ENCODE peak calls at places on chromosomes 4 and X, in nine cellular contexts. Q, I, Y, T, V, N, A, X and U are unnamed samples. For H3K4me1, the result is how much of the 10 kb centered on the place peaks cover.

GRCh38 chr4:55296076-55296475 is 50.0 kb upstream of the SRD5A3 start:
- DNase-seq in Q (no peak), I (no peak), Y (no peak), T (no peak), V (no peak), N (no peak), A (no peak), X (no peak), U (no peak)

GRCh38 chrX:132636080-132636479 is 147.2 kb upstream of the MBNL3 start:
- DNase-seq in Q (no peak), I (no peak), Y (no peak), T (no peak), V (no peak), N (no peak), A (no peak), X (no peak), U (no peak)

GRCh38 chrX:22527302-22527701 is 254.6 kb downstream of the CBLL2 start:
- DNase-seq in Q (no peak), I (no peak), Y (no peak), T (no peak), V (no peak), N (no peak), A (no peak), X (no peak), U (no peak)

GRCh38 chrX:111568356-111568755 is 56.9 kb downstream of the SERTM2 start:
- DNase-seq in Q (no peak), I (no peak), Y (peak), T (no peak), V (peak), N (no peak), A (no peak), X (peak), U (no peak)

GRCh38 chr4:12723849-12724447 is 760.2 kb downstream of the RAB28 start:
- DNase-seq in Q (no peak), I (no peak), Y (no peak), T (no peak), V (peak), N (no peak), A (no peak), X (no peak), U (no peak)

GRCh38 chr4:149709640-149710039 is 106.0 kb downstream of the IQCM start:
- DNase-seq in Q (no peak), I (no peak), Y (peak), T (no peak), V (no peak), N (no peak), A (no peak), X (no peak), U (no peak)

GRCh38 chr4:15262396-15262795 is 165.4 kb upstream of the C1QTNF7 start:
- DNase-seq in Q (no peak), I (no peak), Y (no peak), T (no peak), V (no peak), N (no peak), A (no peak), X (no peak), U (no peak)

GRCh38 chr4:33649015-33649414 is 2595.3 kb downstream of the ARAP2 start:
- DNase-seq in Q (no peak), I (no peak), Y (peak), T (no peak), V (no peak), N (no peak), A (no peak), X (no peak), U (no peak)

GRCh38 chrX:57445046-57445445 is 146.8 kb upstream of the ZXDB start:
- DNase-seq in Q (no peak), I (no peak), Y (no peak), T (no peak), V (no peak), N (no peak), A (no peak), X (no peak), U (no peak)

GRCh38 chr4:94714761-94715160 is 43.0 kb upstream of the BMPR1B start:
- DNase-seq in Q (no peak), I (no peak), Y (peak), T (no peak), V (no peak), N (no peak), A (no peak), X (no peak), U (no peak)

GRCh38 chr4:159564615-159565014 is 461.7 kb downstream of the RAPGEF2 start:
- DNase-seq in Q (no peak), I (no peak), Y (no peak), T (no peak), V (no peak), N (no peak), A (no peak), X (peak), U (no peak)

GRCh38 chrX:136954930-136955329 is 74.4 kb upstream of the RBMX start:
- DNase-seq in Q (no peak), I (no peak), Y (peak), T (no peak), V (no peak), N (no peak), A (no peak), X (no peak), U (no peak)

GRCh38 chrX:10615931-10616780 is 4.2 kb downstream of the MID1 start:
- DNase-seq in Q (no peak), I (no peak), Y (peak), T (no peak), V (peak), N (peak), A (peak), X (peak), U (no peak)

GRCh38 chr4:147968641-147969040 is 236.8 kb downstream of the ARHGAP10 start:
- DNase-seq in Q (no peak), I (no peak), Y (peak), T (no peak), V (no peak), N (no peak), A (no peak), X (no peak), U (no peak)

GRCh38 chr4:5751073-5751917 is 40.3 kb downstream of the EVC start:
- DNase-seq in Q (no peak), I (no peak), Y (peak), T (no peak), V (peak), N (no peak), A (no peak), X (no peak), U (no peak)

GRCh38 chr4:107989537-107990386 is at the start of gene HADH:
- DNase-seq in Q (peak), I (peak), Y (peak), T (peak), V (peak), N (peak), A (peak), X (peak), U (peak)

GRCh38 chrX:40146471-40147398 is 49.0 kb upstream of the BCOR start:
- DNase-seq in Q (peak), I (no peak), Y (peak), T (no peak), V (peak), N (no peak), A (peak), X (peak), U (no peak)
- H3K27ac ChIP-seq in Q (no peak), I (no peak), Y (no peak), T (no peak), V (no peak), N (peak), A (no peak), X (peak), U (no peak)

GRCh38 chrX:95346854-95347253 is 1337.8 kb upstream of the DIAPH2 start:
- DNase-seq in Q (no peak), I (no peak), Y (peak), T (no peak), V (no peak), N (no peak), A (no peak), X (no peak), U (no peak)
- TF ChIP-seq CTCF in Q (no peak), I (no peak), Y (peak), T (no peak), V (peak), N (no peak), A (no peak), X (no peak), U (no peak)

DNA sequence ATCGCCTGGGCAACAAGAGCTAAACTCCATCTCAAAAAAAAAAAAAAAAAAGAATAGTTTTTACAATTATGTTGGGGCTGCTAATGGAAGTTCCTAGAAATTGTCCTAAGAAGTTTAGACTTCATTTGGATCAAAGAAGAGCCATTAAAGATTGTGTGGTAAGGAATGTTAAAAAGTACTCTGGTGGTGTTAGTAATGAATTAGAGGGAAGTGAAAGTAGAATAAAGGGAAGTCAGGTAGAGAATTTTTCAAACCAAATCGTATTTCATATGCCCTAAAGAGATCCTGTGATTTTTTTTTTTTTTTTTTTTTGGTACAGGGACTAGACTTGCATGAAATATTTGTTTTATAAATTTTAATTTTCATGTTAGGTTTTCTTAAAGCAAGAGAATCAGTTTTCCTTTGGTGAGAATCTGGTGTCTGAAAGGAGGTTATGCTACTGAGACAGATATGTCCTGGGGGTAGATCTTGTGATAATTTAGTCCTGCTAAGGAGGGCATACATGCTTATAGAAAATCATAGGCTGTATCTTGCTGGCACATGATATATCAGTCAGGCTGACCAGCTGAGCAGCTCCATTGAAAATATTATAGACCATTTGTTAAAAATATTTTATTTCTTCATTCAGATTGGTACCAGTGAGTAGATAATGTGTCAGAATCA is 10.7 kb downstream of the SEC24B start:
- DNase-seq in Q (no peak), I (no peak), Y (no peak), T (no peak), V (no peak), N (no peak), A (no peak), X (no peak), U (no peak)
- H3K4me1 ChIP-seq in Q (under half), I (under half), Y (under half), T (under half), V (under half), N (under half), A (under half), X (under half), U (under half)

DNA sequence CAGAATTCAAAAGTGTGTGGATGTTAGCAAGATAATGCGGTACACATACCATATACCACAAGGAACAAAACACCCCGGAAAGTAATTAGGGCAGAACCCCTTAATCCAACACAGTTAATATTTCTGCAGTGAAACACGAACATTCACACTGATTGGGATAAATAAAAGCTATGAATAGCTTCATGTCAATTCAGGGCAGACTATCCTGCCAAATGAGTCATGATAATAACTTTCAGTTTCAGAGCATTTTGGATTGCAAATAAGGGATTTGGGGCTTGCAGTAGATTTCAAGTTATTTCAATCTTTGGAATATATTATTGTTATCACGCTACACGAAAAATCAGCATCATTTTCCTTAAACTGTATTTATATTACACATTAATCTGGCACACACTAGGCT is 24.3 kb downstream of the IRF2 start:
- DNase-seq in Q (no peak), I (no peak), Y (peak), T (no peak), V (no peak), N (no peak), A (no peak), X (no peak), U (no peak)
- H3K27ac ChIP-seq in Q (no peak), I (no peak), Y (peak), T (no peak), V (no peak), N (peak), A (peak), X (peak), U (peak)

GRCh38 chr4:141609243-141609642 is 27.1 kb upstream of the IL15 start:
- DNase-seq in Q (no peak), I (no peak), Y (no peak), T (no peak), V (no peak), N (no peak), A (no peak), X (peak), U (peak)
- TF ChIP-seq CTCF in Q (no peak), I (no peak), Y (no peak), T (no peak), V (no peak), N (no peak), A (no peak), X (no peak), U (no peak)

GRCh38 chr4:112168719-112169500 is 23.7 kb downstream of the FAM241A start:
- DNase-seq in Q (no peak), I (no peak), Y (no peak), T (no peak), V (no peak), N (no peak), A (no peak), X (no peak), U (no peak)
- H3K4me1 ChIP-seq in Q (under half), I (under half), Y (under half), T (under half), V (under half), N (under half), A (under half), X (under half), U (under half)

DNA sequence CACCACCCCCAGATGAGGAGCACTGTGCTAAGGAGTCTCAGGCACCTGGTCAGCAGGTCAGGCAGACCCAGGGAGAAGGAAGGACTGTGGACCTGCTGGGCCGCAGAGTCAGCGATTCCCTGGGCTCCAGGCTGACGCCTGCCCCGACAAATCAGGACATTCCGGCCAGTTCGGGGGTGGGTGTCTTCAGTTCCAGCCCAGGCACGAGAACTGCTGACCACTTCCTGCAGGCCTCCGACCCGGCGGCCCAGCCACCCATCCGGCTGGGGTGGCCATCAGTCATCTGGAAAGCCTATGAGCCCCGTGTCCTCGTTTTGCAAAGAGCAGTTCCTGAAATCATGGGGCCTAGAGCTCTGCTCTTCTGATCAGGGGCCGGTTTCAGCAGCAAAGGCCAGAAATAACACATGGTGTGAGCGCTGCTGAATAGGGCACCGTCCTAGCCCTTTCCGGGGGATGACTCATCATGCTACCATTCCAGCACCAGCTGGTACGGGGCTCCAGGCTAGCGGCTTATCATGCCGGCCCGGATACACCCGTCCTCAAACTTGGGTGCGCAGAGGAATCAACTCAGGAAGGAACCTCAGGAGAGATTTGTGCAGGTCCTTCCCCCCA is 7.8 kb upstream of the SH3TC1 start:
- DNase-seq in Q (no peak), I (no peak), Y (peak), T (no peak), V (no peak), N (peak), A (peak), X (peak), U (peak)
- H3K27ac ChIP-seq in Q (peak), I (peak), Y (no peak), T (no peak), V (no peak), N (peak), A (no peak), X (peak), U (peak)